ENCODE peak calls at places on chromosomes 3 and 15, in seven cellular contexts. O, I, A, S, L, M and V are unnamed samples.
A peak's percentile ranks its signal among the peaks of the same experiment; 100 is the strongest.

GRCh38 chr3:157355276-157355675 is 81.4 kb upstream of the PTX3 start:
- DNase-seq in O (no peak), I (no peak), A (no peak), S (no peak), L (no peak), M (no peak), V (no peak)

GRCh38 chr3:5122741-5123706 is 932 bp downstream of the ARL8B start:
- DNase-seq in O (peak; percentile 16), I (peak; percentile 41), A (peak; percentile 25), S (peak; percentile 32), L (no peak), M (peak; percentile 67), V (no peak)

GRCh38 chr3:189041482-189042090 is 130.2 kb upstream of the TPRG1 start:
- DNase-seq in O (peak; percentile 42), I (peak; percentile 7), A (peak; percentile 31), S (peak; percentile 47), L (no peak), M (peak; percentile 45), V (no peak)

GRCh38 chr3:63687569-63688233 is 35.2 kb downstream of the SNTN start:
- DNase-seq in O (no peak), I (no peak), A (no peak), S (no peak), L (no peak), M (no peak), V (no peak)

GRCh38 chr3:46114324-46114988 is 87.2 kb upstream of the XCR1 start:
- DNase-seq in O (no peak), I (peak; percentile 82), A (peak; percentile 33), S (no peak), L (no peak), M (peak; percentile 76), V (peak; percentile 53)

GRCh38 chr3:117910820-117911524 is 1123.7 kb downstream of the IGSF11 start:
- DNase-seq in O (no peak), I (no peak), A (no peak), S (no peak), L (no peak), M (no peak), V (no peak)

GRCh38 chr15:80367094-80367493 is 37.1 kb upstream of the ARNT2 start:
- DNase-seq in O (peak; percentile 16), I (peak; percentile 4), A (no peak), S (no peak), L (no peak), M (peak; percentile 7), V (no peak)

GRCh38 chr15:101489633-101490407 is at the start of gene PCSK6:
- DNase-seq in O (peak; percentile 74), I (no peak), A (no peak), S (peak; percentile 57), L (no peak), M (no peak), V (no peak)

GRCh38 chr15:68354923-68355322 is 77.0 kb downstream of the ITGA11 start:
- DNase-seq in O (no peak), I (peak; percentile 79), A (peak; percentile 89), S (no peak), L (no peak), M (peak; percentile 98), V (peak; percentile 96)

GRCh38 chr15:71570736-71571135 is 239.6 kb upstream of the NR2E3 start:
- DNase-seq in O (no peak), I (no peak), A (no peak), S (no peak), L (no peak), M (no peak), V (no peak)

GRCh38 chr3:50639055-50639494 is 22.1 kb downstream of the MAPKAPK3 start:
- DNase-seq in O (no peak), I (peak; percentile 80), A (no peak), S (no peak), L (no peak), M (peak; percentile 76), V (no peak)

GRCh38 chr3:142852009-142852408 is 36.9 kb downstream of the PCOLCE2 start:
- DNase-seq in O (no peak), I (no peak), A (no peak), S (no peak), L (no peak), M (no peak), V (no peak)

GRCh38 chr3:28958656-28959055 is 322.2 kb upstream of the RBMS3 start:
- DNase-seq in O (no peak), I (no peak), A (no peak), S (no peak), L (no peak), M (no peak), V (no peak)

GRCh38 chr3:174122411-174122810 is 724.9 kb downstream of the NLGN1 start:
- DNase-seq in O (no peak), I (no peak), A (no peak), S (no peak), L (no peak), M (no peak), V (no peak)

GRCh38 chr15:40942337-40942854 is 10.9 kb upstream of the CHAC1 start:
- DNase-seq in O (no peak), I (no peak), A (no peak), S (no peak), L (no peak), M (no peak), V (no peak)

GRCh38 chr3:13276438-13277129 is 143.5 kb downstream of the NUP210 start:
- DNase-seq in O (no peak), I (no peak), A (no peak), S (no peak), L (no peak), M (no peak), V (no peak)

GRCh38 chr3:119631529-119631928 is 28.9 kb downstream of the POPDC2 start:
- DNase-seq in O (no peak), I (no peak), A (no peak), S (no peak), L (no peak), M (peak; percentile 17), V (no peak)

GRCh38 chr3:82633319-82633718 is 871.9 kb upstream of the GBE1 start:
- DNase-seq in O (no peak), I (no peak), A (no peak), S (no peak), L (no peak), M (no peak), V (no peak)

GRCh38 chr3:157502916-157503620 is at the start of gene VEPH1:
- DNase-seq in O (peak; percentile 16), I (peak; percentile 51), A (no peak), S (peak; percentile 10), L (no peak), M (peak; percentile 85), V (no peak)

GRCh38 chr15:66702770-66703539 is 919 bp downstream of the SMAD6 start:
- DNase-seq in O (peak; percentile 66), I (no peak), A (no peak), S (peak; percentile 29), L (no peak), M (no peak), V (no peak)
- TF ChIP-seq CTCF in O (no peak), I (no peak), A (no peak), S (no peak), L (no peak), M (no peak), V (no peak)

GRCh38 chr3:112734171-112734570 is 93.2 kb upstream of the CCDC80 start:
- DNase-seq in O (no peak), I (peak; percentile 33), A (no peak), S (no peak), L (no peak), M (peak; percentile 61), V (no peak)

GRCh38 chr3:112734718-112735350 is 93.9 kb upstream of the CCDC80 start:
- DNase-seq in O (peak; percentile 70), I (peak; percentile 50), A (peak; percentile 52), S (peak; percentile 52), L (no peak), M (peak; percentile 78), V (no peak)

GRCh38 chr3:112735927-112736326 is 95.0 kb upstream of the CCDC80 start:
- DNase-seq in O (no peak), I (no peak), A (no peak), S (no peak), L (no peak), M (no peak), V (no peak)

DNA sequence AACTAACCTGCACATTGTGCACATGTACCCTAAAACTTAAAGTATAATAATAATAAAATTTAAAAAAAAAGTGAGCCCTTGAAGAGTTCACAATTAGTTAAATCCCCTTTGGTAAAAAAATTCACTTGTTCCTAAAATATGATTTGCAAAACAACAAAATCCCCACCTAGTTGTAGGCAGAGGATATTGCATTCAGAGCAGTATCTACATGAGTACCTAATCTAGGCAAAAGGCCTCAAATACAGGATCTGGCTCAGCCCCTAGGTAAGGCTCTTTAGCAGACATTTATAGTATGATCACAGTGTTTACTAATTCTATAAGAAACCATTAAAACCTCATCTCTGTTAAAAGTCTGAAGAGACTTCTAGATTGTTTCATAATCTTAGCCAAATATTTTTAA is 89.3 kb upstream of the CCDC80 start:
- DNase-seq in O (no peak), I (no peak), A (no peak), S (no peak), L (no peak), M (peak; percentile 9), V (no peak)
- TF ChIP-seq CTCF in O (no peak), I (no peak), A (no peak), S (no peak), L (no peak), M (no peak), V (peak; percentile 16)

GRCh38 chr15:77075528-77075927 is 4.6 kb upstream of the TSPAN3 start:
- DNase-seq in O (no peak), I (no peak), A (no peak), S (no peak), L (no peak), M (no peak), V (no peak)
- TF ChIP-seq CTCF in O (no peak), I (no peak), A (no peak), S (no peak), L (no peak), M (no peak), V (peak; percentile 8)

GRCh38 chr15:81813215-81813614 is 232.6 kb downstream of the MEX3B start:
- DNase-seq in O (no peak), I (no peak), A (no peak), S (no peak), L (no peak), M (no peak), V (no peak)
- TF ChIP-seq CTCF in O (peak; percentile 32), I (peak; percentile 9), A (no peak), S (no peak), L (no peak), M (peak; percentile 25), V (no peak)